ENCODE peak calls at places on chromosomes 6 and 20, in ten cellular contexts. L is heart left ventricle, S is aorta, H is DND-41, O is tibial nerve, T is GM23338, P is SJSA1, D is IMR-90, I is body of pancreas, G is H9. A is an unnamed sample.

GRCh38 chr6:25962368-25963127 is at the start of gene TRIM38:
- DNase-seq in H (peak; percentile 85), P (peak; percentile 84), L (peak; percentile 65), I (peak; percentile 65), T (peak; percentile 53), O (peak; percentile 63), S (peak; percentile 61), G (peak; percentile 32), D (peak; percentile 89), A (peak; percentile 33)

GRCh38 chr6:26270121-26270861 is 94.7 kb upstream of the BTN3A2 start:
- DNase-seq in S (no peak), H (peak; percentile 55), L (no peak), O (no peak), G (no peak), T (peak; percentile 48), P (peak; percentile 52), D (no peak), I (no peak), A (no peak)

GRCh38 chr6:837380-837779 is 144.4 kb upstream of the EXOC2 start:
- DNase-seq in S (no peak), O (no peak), H (no peak), D (no peak), G (no peak), T (no peak), L (no peak), I (no peak), P (no peak), A (no peak)

GRCh38 chr6:21664263-21665081 is 70.9 kb downstream of the SOX4 start:
- DNase-seq in O (no peak), D (no peak), H (no peak), L (peak; percentile 44), T (peak; percentile 90), P (peak; percentile 38), I (peak; percentile 14), S (peak; percentile 80), G (peak; percentile 73), A (no peak)

GRCh38 chr6:140256213-140256612 is 881.8 kb upstream of the CITED2 start:
- DNase-seq in T (peak; percentile 1), L (no peak), I (no peak), H (no peak), D (peak; percentile 3), G (no peak), O (no peak), S (no peak), P (no peak), A (no peak)

GRCh38 chr20:47318027-47318595 is 38.4 kb downstream of the ZMYND8 start:
- DNase-seq in D (peak; percentile 65), L (no peak), H (no peak), G (peak; percentile 73), O (no peak), P (peak; percentile 81), S (peak; percentile 38), I (no peak), T (no peak), A (no peak)

GRCh38 chr6:129709451-129709908 is 497 bp downstream of the ARHGAP18 start:
- DNase-seq in I (no peak), O (no peak), T (no peak), S (no peak), D (peak; percentile 58), L (no peak), H (no peak), P (peak; percentile 47), G (no peak), A (no peak)

GRCh38 chr20:47689726-47690125 is 95.6 kb downstream of the SULF2 start:
- DNase-seq in P (no peak), H (no peak), L (no peak), G (no peak), T (no peak), D (no peak), S (no peak), O (no peak), I (no peak), A (no peak)

GRCh38 chr20:34049897-34050695 is 56.4 kb downstream of the RALY start:
- DNase-seq in O (no peak), L (no peak), T (no peak), G (no peak), H (no peak), P (no peak), I (no peak), S (no peak), D (no peak), A (no peak)

GRCh38 chr6:89436226-89436625 is 3.3 kb downstream of the ANKRD6 start:
- DNase-seq in P (no peak), D (no peak), T (no peak), I (no peak), L (no peak), O (no peak), S (no peak), G (no peak), H (no peak), A (no peak)

GRCh38 chr6:56789879-56790278 is 147.2 kb upstream of the DST start:
- DNase-seq in O (no peak), T (no peak), I (no peak), G (no peak), H (no peak), P (no peak), L (no peak), D (no peak), S (no peak), A (no peak)

GRCh38 chr6:169397684-169398083 is 144.0 kb upstream of the THBS2 start:
- DNase-seq in T (no peak), D (no peak), G (no peak), P (no peak), L (no peak), S (no peak), H (no peak), I (no peak), O (no peak), A (no peak)
- H3K4me1 ChIP-seq in T (no peaks in the 10 kb centered on the region), D (no peaks in the 10 kb centered on the region), G (no peaks in the 10 kb centered on the region), P (no peaks in the 10 kb centered on the region), L (no peaks in the 10 kb centered on the region), S (no peaks in the 10 kb centered on the region), H (no peaks in the 10 kb centered on the region), I (no peaks in the 10 kb centered on the region), O (no peaks in the 10 kb centered on the region), A (no peaks in the 10 kb centered on the region)

GRCh38 chr20:3902446-3902845 is 13.3 kb downstream of the PANK2 start:
- DNase-seq in I (no peak), P (no peak), O (no peak), T (no peak), D (no peak), H (no peak), S (no peak), L (no peak), G (no peak), A (no peak)
- H3K4me1 ChIP-seq in I (peaks cover 27% of the 10 kb centered on the region), P (peaks cover 30% of the 10 kb centered on the region), O (peaks cover 57% of the 10 kb centered on the region), T (peaks cover 19% of the 10 kb centered on the region), D (peaks cover 19% of the 10 kb centered on the region), H (peaks cover 4% of the 10 kb centered on the region), S (peaks cover 6% of the 10 kb centered on the region), L (peaks cover 14% of the 10 kb centered on the region), G (no peaks in the 10 kb centered on the region), A (peaks cover 40% of the 10 kb centered on the region)

GRCh38 chr6:29827579-29828470 is at the start of gene HLA-G:
- DNase-seq in S (no peak), D (no peak), L (no peak), O (no peak), P (no peak), T (peak; percentile 52), I (no peak), H (no peak), G (peak; percentile 53), A (no peak)

GRCh38 chr6:29826271-29826670 is 1.4 kb upstream of the HLA-G start:
- DNase-seq in G (no peak), I (no peak), D (no peak), S (no peak), H (no peak), O (no peak), T (no peak), P (no peak), L (no peak), A (no peak)

GRCh38 chr6:29828471-29828797 is 809 bp downstream of the HLA-G start:
- DNase-seq in S (no peak), H (no peak), G (peak; percentile 75), I (peak; percentile 22), P (no peak), T (peak; percentile 80), D (no peak), L (no peak), O (no peak), A (no peak)

GRCh38 chr6:29824144-29824543 is 3.5 kb upstream of the HLA-G start:
- DNase-seq in P (no peak), S (no peak), G (no peak), H (no peak), I (no peak), T (no peak), D (no peak), O (no peak), L (no peak), A (no peak)

DNA sequence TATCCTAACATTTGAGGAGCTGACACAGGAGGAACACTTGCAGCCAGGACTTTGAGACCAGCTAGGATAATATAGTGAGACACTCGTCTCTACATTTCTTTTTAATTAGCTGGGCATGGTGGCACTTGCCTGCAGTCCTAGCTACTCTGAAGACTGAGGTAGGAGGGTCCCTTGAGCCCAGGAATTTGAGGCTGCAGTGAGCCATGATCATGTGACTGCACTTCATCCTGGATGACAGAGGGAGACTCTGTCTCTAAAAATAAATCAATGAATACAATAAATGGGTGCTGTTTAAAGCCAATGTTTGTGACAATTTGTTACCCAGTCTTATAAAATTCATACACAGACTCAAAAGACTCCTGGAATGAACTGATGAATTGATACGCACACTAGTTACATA is 1.8 kb upstream of the HLA-G start:
- DNase-seq in T (no peak), L (no peak), S (no peak), O (no peak), H (no peak), P (no peak), D (no peak), G (no peak), I (no peak), A (no peak)
- H3K4me1 ChIP-seq in T (no peaks in the 10 kb centered on the region), L (peaks cover 8% of the 10 kb centered on the region), S (no peaks in the 10 kb centered on the region), O (peaks cover 7% of the 10 kb centered on the region), H (no peaks in the 10 kb centered on the region), P (no peaks in the 10 kb centered on the region), D (no peaks in the 10 kb centered on the region), G (no peaks in the 10 kb centered on the region), I (peaks cover 14% of the 10 kb centered on the region), A (no peaks in the 10 kb centered on the region)

GRCh38 chr20:48717959-48718223 is 109.9 kb downstream of the PREX1 start:
- DNase-seq in H (peak; percentile 33), S (no peak), T (no peak), O (no peak), L (no peak), P (no peak), I (no peak), D (no peak), G (no peak), A (no peak)

GRCh38 chr20:48716541-48716940 is 111.3 kb downstream of the PREX1 start:
- DNase-seq in D (no peak), O (no peak), L (no peak), T (no peak), H (no peak), G (no peak), S (peak; percentile 73), I (no peak), P (no peak), A (no peak)

GRCh38 chr20:48716086-48716485 is 111.7 kb downstream of the PREX1 start:
- DNase-seq in G (no peak), S (peak; percentile 63), D (no peak), P (no peak), I (no peak), T (no peak), L (no peak), H (peak; percentile 90), O (no peak), A (no peak)

GRCh38 chr20:48718914-48719578 is 108.8 kb downstream of the PREX1 start:
- DNase-seq in H (peak; percentile 91), T (no peak), P (no peak), L (no peak), D (no peak), O (no peak), I (no peak), S (peak; percentile 60), G (no peak), A (no peak)

GRCh38 chr20:48717095-48717958 is 110.5 kb downstream of the PREX1 start:
- DNase-seq in O (no peak), T (no peak), S (no peak), P (no peak), I (no peak), L (no peak), G (no peak), D (no peak), H (peak; percentile 52), A (no peak)
- H3K4me1 ChIP-seq in O (peaks cover 53% of the 10 kb centered on the region), T (no peaks in the 10 kb centered on the region), S (no peaks in the 10 kb centered on the region), P (peaks cover 13% of the 10 kb centered on the region), I (peaks cover 2% of the 10 kb centered on the region), L (no peaks in the 10 kb centered on the region), G (no peaks in the 10 kb centered on the region), D (peaks cover 2% of the 10 kb centered on the region), H (peaks cover 47% of the 10 kb centered on the region), A (no peaks in the 10 kb centered on the region)